ENCODE peak calls at places on chromosomes 11 and 22, in five cellular contexts. O is transverse colon; G is fibroblast of lung; R is CD8-positive, alpha-beta T cell; J is lower lobe of right lung. H is an unnamed sample. For H3K27me3, the result is how much of the 10 kb centered on the place peaks cover.

GRCh38 chr22:46835288-46835687 is 72.8 kb downstream of the TBC1D22A start:
- DNase-seq in O (no peak), J (no peak), G (no peak), R (no peak), H (no peak)

GRCh38 chr22:41933411-41934177 is 7.0 kb upstream of the TNFRSF13C start:
- DNase-seq in R (no peak), G (no peak), J (no peak), O (no peak), H (no peak)

GRCh38 chr22:20741634-20742581 is 32.0 kb upstream of the SERPIND1 start:
- DNase-seq in O (peak), J (no peak), R (peak), G (peak), H (no peak)

GRCh38 chr22:23264610-23265388 is 84.5 kb downstream of the BCR start:
- DNase-seq in G (no peak), O (no peak), R (no peak), J (no peak), H (no peak)

GRCh38 chr22:36375071-36375980 is 12.4 kb downstream of the MYH9 start:
- DNase-seq in G (no peak), O (no peak), J (peak), R (no peak), H (no peak)

GRCh38 chr22:42202669-42203068 is 67.8 kb downstream of the TCF20 start:
- DNase-seq in G (peak), R (peak), O (no peak), J (no peak), H (no peak)

GRCh38 chr11:122024278-122024677 is 91.7 kb downstream of the BLID start:
- DNase-seq in G (no peak), O (no peak), R (no peak), J (no peak), H (no peak)

GRCh38 chr22:43945632-43946390 is 9.4 kb upstream of the SAMM50 start:
- DNase-seq in O (peak), J (peak), G (peak), R (peak), H (peak)

GRCh38 chr11:120001161-120002135 is 136.5 kb downstream of the TRIM29 start:
- DNase-seq in R (no peak), G (no peak), O (no peak), J (no peak), H (no peak)

GRCh38 chr11:128029219-128029722 is 558.1 kb downstream of the ETS1 start:
- DNase-seq in O (no peak), J (no peak), G (peak), R (no peak), H (no peak)

GRCh38 chr22:19045094-19045493 is 77.1 kb downstream of the DGCR2 start:
- DNase-seq in O (no peak), R (no peak), J (no peak), G (no peak), H (no peak)

GRCh38 chr11:47768090-47768620 is 1.0 kb upstream of the FNBP4 start:
- DNase-seq in J (peak), R (peak), G (peak), O (peak), H (peak)

GRCh38 chr11:17630936-17631335 is 83.9 kb downstream of the OTOG start:
- DNase-seq in G (no peak), J (no peak), R (peak), O (no peak), H (no peak)

GRCh38 chr11:70661763-70662501 is 263.6 kb downstream of the CTTN start:
- DNase-seq in R (no peak), J (no peak), O (no peak), G (peak), H (peak)

DNA sequence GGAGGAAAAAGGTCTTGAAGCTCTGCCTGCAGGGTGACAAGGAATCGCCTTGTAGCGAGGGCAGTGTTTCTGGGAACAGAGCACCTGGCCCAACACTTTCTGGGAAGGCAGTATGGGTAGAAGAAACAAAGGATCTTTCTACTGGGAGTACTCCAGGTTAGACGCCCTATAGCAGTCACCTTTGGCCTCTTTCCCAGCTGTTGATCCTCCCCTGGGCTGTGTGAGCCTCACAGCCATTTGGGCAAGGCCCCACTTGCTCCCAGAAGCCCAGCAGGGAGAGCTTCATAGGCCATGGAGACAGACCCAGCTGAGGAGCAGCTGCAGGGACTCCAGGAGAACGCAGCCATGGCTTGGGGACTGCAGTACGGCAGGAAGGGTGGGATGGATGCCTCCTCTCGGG is 1.2 kb downstream of the SLCO2B1 start:
- DNase-seq in R (no peak), J (no peak), O (no peak), G (no peak), H (no peak)
- H3K27ac ChIP-seq in R (no peak), J (peak), O (peak), G (no peak), H (peak)

GRCh38 chr11:35711924-35712323 is 49.3 kb downstream of the TRIM44 start:
- DNase-seq in O (no peak), R (no peak), G (no peak), J (no peak), H (no peak)

GRCh38 chr11:35714882-35715612 is 52.5 kb downstream of the TRIM44 start:
- DNase-seq in O (no peak), G (peak), J (no peak), R (no peak), H (no peak)

GRCh38 chr11:35709386-35709785 is 46.8 kb downstream of the TRIM44 start:
- DNase-seq in G (no peak), J (no peak), R (no peak), O (no peak), H (no peak)

GRCh38 chr11:35712533-35712932 is 50.0 kb downstream of the TRIM44 start:
- DNase-seq in R (no peak), G (no peak), J (no peak), O (no peak), H (no peak)

GRCh38 chr11:35711173-35711910 is 48.8 kb downstream of the TRIM44 start:
- DNase-seq in O (no peak), J (no peak), G (no peak), R (no peak), H (no peak)
- TF ChIP-seq CTCF in O (no peak), J (no peak), G (peak), R (no peak), H (no peak)

GRCh38 chr11:45335434-45335833 is 49.3 kb upstream of the SYT13 start:
- DNase-seq in O (no peak), J (no peak), G (no peak), R (no peak), H (no peak)

GRCh38 chr11:45334410-45334809 is 48.3 kb upstream of the SYT13 start:
- DNase-seq in J (no peak), R (no peak), G (no peak), O (no peak), H (no peak)

GRCh38 chr11:45337583-45338360 is 51.6 kb upstream of the SYT13 start:
- DNase-seq in G (no peak), O (no peak), J (no peak), R (no peak), H (no peak)

GRCh38 chr11:45333506-45333971 is 47.4 kb upstream of the SYT13 start:
- DNase-seq in R (no peak), G (peak), J (no peak), O (peak), H (no peak)

GRCh38 chr11:45336136-45336535 is 50.0 kb upstream of the SYT13 start:
- DNase-seq in R (no peak), J (no peak), O (no peak), G (no peak), H (no peak)
- H3K27me3 ChIP-seq in R (under half), J (under half), O (under half), G (under half), H (under half)

GRCh38 chr11:106858200-106858599 is 160.1 kb downstream of the GUCY1A2 start:
- DNase-seq in J (no peak), O (no peak), G (no peak), R (no peak), H (no peak)
- H3K27ac ChIP-seq in J (no peak), O (no peak), G (no peak), R (no peak), H (no peak)

GRCh38 chr11:88293931-88294330 is 43.6 kb downstream of the CTSC start:
- DNase-seq in G (peak), O (no peak), J (no peak), R (no peak), H (no peak)
- TF ChIP-seq CTCF in G (no peak), O (no peak), J (no peak), R (no peak), H (no peak)

GRCh38 chr11:45662665-45663485 is 2.5 kb downstream of the CHST1 start:
- DNase-seq in R (no peak), O (no peak), J (no peak), G (peak), H (no peak)
- H3K27me3 ChIP-seq in R (under half), O (half or more), J (half or more), G (under half), H (under half)

GRCh38 chr11:96112192-96113099 is 188.5 kb upstream of the MTMR2 start:
- DNase-seq in R (no peak), J (no peak), O (no peak), G (no peak), H (no peak)
- H3K27ac ChIP-seq in R (no peak), J (peak), O (peak), G (peak), H (peak)

DNA sequence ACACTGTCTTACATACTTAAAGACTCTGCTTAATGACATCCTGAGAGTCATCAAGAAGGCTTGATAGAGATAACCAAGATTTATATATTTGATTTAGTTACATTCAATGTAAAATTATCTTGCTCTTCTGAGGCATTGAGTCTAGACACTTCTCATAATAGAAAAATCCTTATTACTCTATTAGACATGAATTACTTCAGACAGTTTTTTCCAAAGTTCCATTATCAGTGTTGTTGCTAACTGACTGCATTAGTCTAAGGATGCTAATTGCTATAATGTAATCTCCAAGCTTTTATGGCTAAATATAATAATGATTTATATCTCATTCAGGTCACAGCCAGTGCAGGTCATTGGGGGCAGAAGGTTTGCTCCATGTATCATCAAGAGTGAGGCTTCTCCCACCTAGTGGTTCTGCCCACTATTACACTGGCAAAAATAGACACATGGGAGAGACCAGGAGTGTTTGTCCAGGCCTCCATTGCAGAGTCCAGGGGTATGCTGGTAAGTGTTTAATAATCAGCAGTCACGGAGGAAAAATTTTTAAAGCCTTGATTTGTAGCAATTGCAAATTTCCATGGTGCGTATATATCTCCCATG is 377.2 kb upstream of the DDI1 start:
- DNase-seq in R (no peak), J (no peak), G (peak), O (no peak), H (no peak)
- TF ChIP-seq CTCF in R (no peak), J (no peak), G (peak), O (no peak), H (no peak)